ENCODE peak calls at places on chromosomes 13 and 19, in eight cellular contexts. Z is amygdala; O is activated CD4-positive, alpha-beta memory T cell treated with anti-CD3 and anti-CD28 coated beads for 36 hours; E is G401; K is keratinocyte; D is kidney epithelial cell; B is T-cell; P is fibroblast of pulmonary artery. V is an unnamed sample.

GRCh38 chr13:24605923-24606372 is 74.3 kb upstream of the ATP12A start:
- DNase-seq in O (no peak), P (peak), B (no peak), Z (no peak), E (no peak), K (no peak), D (no peak), V (no peak)

GRCh38 chr13:99376924-99377323 is 69.7 kb upstream of the GPR183 start:
- DNase-seq in B (no peak), E (no peak), K (no peak), O (peak), D (no peak), P (no peak), Z (no peak), V (no peak)

GRCh38 chr19:44512326-44513298 is 12.3 kb upstream of the ZNF180 start:
- DNase-seq in O (peak), P (peak), B (no peak), D (peak), K (peak), Z (no peak), E (peak), V (no peak)

GRCh38 chr19:3816566-3817218 is 30.5 kb upstream of the MATK start:
- DNase-seq in P (no peak), Z (no peak), B (no peak), E (no peak), O (no peak), D (no peak), K (no peak), V (no peak)

GRCh38 chr13:32019612-32020233 is 11.9 kb upstream of the FRY start:
- DNase-seq in B (peak), E (peak), K (no peak), P (peak), Z (peak), O (peak), D (peak), V (no peak)

GRCh38 chr19:28420731-28421550 is 792.0 kb downstream of the UQCRFS1 start:
- DNase-seq in B (no peak), K (no peak), P (no peak), O (no peak), E (no peak), D (no peak), Z (no peak), V (no peak)

GRCh38 chr19:13926715-13927114 is 11.5 kb downstream of the PODNL1 start:
- DNase-seq in Z (no peak), K (no peak), D (no peak), B (no peak), E (no peak), P (no peak), O (no peak), V (no peak)

GRCh38 chr19:39998511-39998910 is 1.7 kb downstream of the ZNF546 start:
- DNase-seq in O (no peak), B (no peak), E (no peak), P (no peak), Z (no peak), K (no peak), D (no peak), V (no peak)

GRCh38 chr19:7101498-7102253 is 32.2 kb downstream of the ZNF557 start:
- DNase-seq in K (no peak), E (no peak), D (no peak), Z (no peak), P (no peak), O (no peak), B (no peak), V (no peak)

GRCh38 chr19:19345232-19345631 is 24.6 kb downstream of the MAU2 start:
- DNase-seq in D (no peak), E (no peak), Z (no peak), K (no peak), B (no peak), O (no peak), P (no peak), V (no peak)

GRCh38 chr19:33906578-33907335 is 110.1 kb downstream of the KCTD15 start:
- DNase-seq in Z (no peak), B (no peak), D (no peak), P (peak), E (no peak), O (no peak), K (peak), V (no peak)

GRCh38 chr13:33349314-33349995 is 63.9 kb upstream of the STARD13 start:
- DNase-seq in P (no peak), O (no peak), B (no peak), K (no peak), Z (no peak), D (no peak), E (no peak), V (no peak)

GRCh38 chr13:36345438-36346221 is 564 bp downstream of the SPART start:
- DNase-seq in Z (peak), D (peak), K (no peak), E (peak), B (peak), P (peak), O (peak), V (peak)

GRCh38 chr19:2973229-2973628 is 4.1 kb upstream of the TLE6 start:
- DNase-seq in B (no peak), D (no peak), P (peak), O (no peak), K (no peak), Z (no peak), E (no peak), V (no peak)

V was measured in cerebellum.